ENCODE peak calls at places on chromosomes 5 and 9, in nine cellular contexts. C is astrocyte, S is neural progenitor cell, O is coronary artery, I is heart right ventricle, F is endothelial cell, V is nephron progenitor cell, Q is left ventricle myocardium inferior, H is omental fat pad. N is an unnamed sample.

GRCh38 chr5:91598216-91598615 is 215.1 kb upstream of the ARRDC3 start:
- DNase-seq in C (no peak), S (no peak), O (no peak), I (no peak), F (no peak), V (no peak), Q (no peak), H (no peak), N (no peak)

GRCh38 chr5:128035689-128036088 is 47.9 kb upstream of the SLC12A2 start:
- DNase-seq in C (no peak), S (no peak), O (no peak), I (no peak), F (no peak), V (peak; percentile 69), Q (no peak), H (no peak), N (no peak)

GRCh38 chr5:144183254-144183889 is 12.7 kb downstream of the KCTD16 start:
- DNase-seq in C (peak; percentile 34), S (peak; percentile 17), O (no peak), I (no peak), F (no peak), V (no peak), Q (no peak), H (no peak), N (no peak)

GRCh38 chr9:137429974-137430722 is 7.0 kb downstream of the NOXA1 start:
- DNase-seq in C (no peak), S (peak; percentile 47), O (no peak), I (no peak), F (no peak), V (peak; percentile 56), Q (no peak), H (no peak), N (no peak)

GRCh38 chr9:105070176-105070575 is 142.2 kb upstream of the ABCA1 start:
- DNase-seq in C (peak; percentile 47), S (no peak), O (no peak), I (no peak), F (no peak), V (no peak), Q (no peak), H (no peak), N (no peak)

GRCh38 chr5:138102454-138103320 is 18.9 kb downstream of the WNT8A start:
- DNase-seq in C (no peak), S (no peak), O (no peak), I (no peak), F (no peak), V (no peak), Q (no peak), H (no peak), N (no peak)

GRCh38 chr9:7169717-7170348 is 412.1 kb downstream of the KDM4C start:
- DNase-seq in C (peak; percentile 23), S (no peak), O (no peak), I (no peak), F (no peak), V (no peak), Q (no peak), H (no peak), N (no peak)

GRCh38 chr5:134406390-134406789 is 5.3 kb downstream of the CDKN2AIPNL start:
- DNase-seq in C (no peak), S (no peak), O (no peak), I (no peak), F (no peak), V (no peak), Q (no peak), H (no peak), N (no peak)

GRCh38 chr5:53425598-53426516 is 54.6 kb upstream of the FST start:
- DNase-seq in C (peak; percentile 24), S (peak; percentile 79), O (no peak), I (no peak), F (peak; percentile 63), V (peak; percentile 63), Q (no peak), H (no peak), N (no peak)

DNA sequence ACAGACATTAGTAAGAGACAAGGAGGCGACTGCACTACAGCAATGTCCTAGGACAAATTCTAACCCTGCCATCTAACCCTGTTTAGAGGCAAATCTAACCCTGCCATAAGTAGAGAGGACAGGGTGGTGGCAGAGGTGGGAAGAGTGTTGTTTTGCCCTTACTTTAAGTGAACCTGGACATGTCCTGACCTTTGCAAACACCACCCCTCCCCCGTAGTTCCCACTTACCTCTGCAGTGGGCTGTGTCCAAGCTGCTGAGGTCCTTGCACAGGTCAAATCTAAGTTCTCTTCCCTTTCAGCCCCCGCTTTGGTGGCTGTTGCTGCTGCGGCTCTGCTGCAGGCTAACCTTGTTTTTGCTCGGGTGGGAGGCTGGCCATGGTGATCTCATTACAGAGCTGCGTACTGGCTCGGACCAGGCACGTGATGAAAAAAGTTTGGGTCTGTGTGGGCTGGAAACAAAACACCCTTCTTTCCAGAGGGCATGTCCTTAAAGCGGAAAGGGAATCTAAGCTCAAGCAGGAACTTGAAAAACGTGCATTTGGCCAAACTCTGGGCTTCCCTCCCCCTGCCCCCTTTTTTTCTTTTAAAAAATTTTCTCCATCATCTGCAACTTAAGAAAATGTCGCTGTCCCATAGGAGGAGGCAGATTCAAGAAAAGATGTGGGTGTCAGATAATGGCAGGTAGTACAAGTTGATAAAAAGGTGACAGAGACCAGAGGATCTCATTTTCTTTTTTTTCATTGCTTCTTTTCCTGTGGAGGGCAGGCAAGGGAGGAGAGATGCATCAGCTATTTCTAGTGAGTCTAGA is at the start of gene FAXDC2:
- DNase-seq in C (peak; percentile 82), S (peak; percentile 75), O (peak; percentile 92), I (peak; percentile 87), F (peak; percentile 53), V (peak; percentile 72), Q (peak; percentile 81), H (peak; percentile 33), N (peak; percentile 93)
- TF ChIP-seq CTCF in C (no peak), S (no peak), O (no peak), I (no peak), F (no peak), V (no peak), Q (no peak), H (no peak), N (no peak)

GRCh38 chr5:147339313-147339712 is 104.5 kb downstream of the STK32A start:
- DNase-seq in C (no peak), S (no peak), O (no peak), I (no peak), F (no peak), V (no peak), Q (no peak), H (no peak), N (no peak)
- TF ChIP-seq CTCF in C (no peak), S (no peak), O (no peak), I (no peak), F (no peak), V (no peak), Q (no peak), H (no peak), N (no peak)

GRCh38 chr9:108553111-108553635 is 302.6 kb downstream of the ACTL7B start:
- DNase-seq in C (no peak), S (no peak), O (no peak), I (no peak), F (no peak), V (no peak), Q (no peak), H (no peak), N (no peak)

GRCh38 chr9:108550111-108550510 is 305.7 kb downstream of the ACTL7B start:
- DNase-seq in C (peak; percentile 41), S (no peak), O (no peak), I (no peak), F (no peak), V (no peak), Q (no peak), H (no peak), N (no peak)

GRCh38 chr9:108549184-108549583 is 306.6 kb downstream of the ACTL7B start:
- DNase-seq in C (no peak), S (no peak), O (no peak), I (no peak), F (no peak), V (no peak), Q (no peak), H (no peak), N (no peak)

GRCh38 chr9:108552459-108553040 is 303.2 kb downstream of the ACTL7B start:
- DNase-seq in C (peak; percentile 78), S (no peak), O (no peak), I (no peak), F (no peak), V (no peak), Q (no peak), H (peak; percentile 53), N (no peak)

DNA sequence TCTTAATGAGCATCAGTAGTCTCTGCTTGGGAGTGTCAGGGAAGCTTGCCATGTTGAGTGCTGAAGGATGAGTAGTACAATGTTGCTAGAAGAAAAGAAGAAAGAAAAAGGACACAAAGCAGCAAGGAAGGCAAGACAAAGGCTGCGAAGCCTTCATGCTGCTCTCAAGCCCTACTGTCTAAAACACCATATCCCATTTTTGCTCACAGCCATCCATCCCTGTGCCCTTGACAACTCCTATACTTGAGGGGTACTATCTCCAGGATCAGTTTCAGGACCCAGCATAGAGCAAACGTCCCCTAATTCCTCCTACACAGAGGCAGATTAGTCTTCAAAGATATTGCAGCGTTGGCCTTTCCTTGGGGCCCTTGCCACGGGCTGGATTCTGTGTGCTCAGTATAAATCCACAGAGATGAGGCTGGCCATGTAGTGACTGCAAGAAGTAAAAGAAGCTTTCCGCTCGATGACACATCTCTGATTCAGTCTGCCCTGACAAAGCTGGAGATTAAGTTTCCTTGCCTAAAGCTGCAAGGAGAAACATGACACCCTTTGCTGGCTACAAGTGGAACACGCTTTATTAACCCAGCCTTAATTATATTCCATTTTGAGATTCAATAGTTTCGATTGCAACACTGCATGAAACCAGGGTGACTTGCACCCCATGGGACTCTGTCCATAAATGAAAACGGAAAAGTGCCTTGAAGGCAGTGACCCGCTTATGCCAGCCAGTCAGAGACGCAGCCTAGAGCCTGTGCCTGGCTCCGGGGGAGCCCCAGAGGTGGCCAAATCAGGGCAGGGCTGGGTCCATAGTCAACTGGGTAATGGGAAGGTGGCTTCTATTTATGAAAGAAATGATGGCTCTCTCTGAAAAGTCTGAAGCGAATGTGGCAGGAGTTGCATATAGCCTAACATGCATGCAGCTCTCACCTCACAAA is 304.5 kb downstream of the ACTL7B start:
- DNase-seq in C (peak; percentile 94), S (peak; percentile 71), O (no peak), I (no peak), F (no peak), V (no peak), Q (no peak), H (no peak), N (no peak)
- TF ChIP-seq CTCF in C (no peak), S (no peak), O (no peak), I (no peak), F (no peak), V (no peak), Q (no peak), H (no peak), N (no peak)

DNA sequence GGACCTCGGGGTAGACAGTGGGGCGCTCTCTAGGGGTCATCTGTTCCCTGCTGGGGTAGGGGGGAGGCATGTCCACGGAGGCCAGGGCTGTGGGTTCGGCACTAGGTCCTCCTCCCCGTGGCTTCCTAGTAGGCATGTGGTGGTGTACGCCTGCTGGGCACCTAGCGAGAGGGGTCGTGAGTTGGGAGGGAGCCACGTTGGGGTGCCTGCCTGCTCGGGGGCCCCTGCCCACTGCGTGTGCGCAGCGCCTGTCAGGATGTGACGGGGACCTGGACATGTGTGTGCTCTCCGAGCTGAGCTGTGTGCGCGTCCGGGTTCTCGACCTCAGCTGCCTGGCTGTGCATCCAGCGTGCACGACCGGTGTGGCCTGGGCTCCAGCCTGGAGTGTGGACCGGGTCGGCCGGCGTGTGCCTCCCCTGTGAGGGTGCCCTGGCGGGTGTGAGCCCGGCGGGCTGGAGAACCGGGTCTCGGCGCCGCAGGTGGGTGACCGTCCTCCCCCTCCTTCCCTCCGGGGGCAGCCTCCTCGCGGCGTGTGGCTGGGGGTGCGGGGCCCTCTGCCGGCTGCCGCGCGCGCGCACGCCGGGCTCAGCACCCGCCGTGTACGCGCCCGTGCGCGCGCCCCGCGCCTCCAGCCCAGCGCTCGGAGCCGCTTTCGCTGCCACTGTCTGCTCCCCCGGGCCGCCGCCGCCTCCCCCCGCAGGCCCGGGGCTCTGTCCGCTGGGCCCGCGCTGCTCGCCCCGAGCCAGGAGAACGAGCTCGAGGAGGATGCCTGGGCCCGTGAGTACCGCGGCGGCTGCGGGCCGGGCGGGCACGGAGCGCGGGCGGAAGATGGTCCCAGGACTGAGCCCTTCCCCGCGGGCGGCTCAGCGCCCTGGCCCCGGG is at the start of gene PRR7:
- DNase-seq in C (peak; percentile 62), S (peak; percentile 86), O (no peak), I (peak; percentile 31), F (peak; percentile 47), V (peak; percentile 75), Q (peak; percentile 60), H (no peak), N (no peak)
- TF ChIP-seq CTCF in C (no peak), S (peak; percentile 2), O (no peak), I (no peak), F (no peak), V (no peak), Q (peak; percentile 25), H (no peak), N (no peak)